ENCODE peak calls at places on chromosomes 16 and 17, in four cellular contexts. One of them, this sample, is unnamed.

GRCh38 chr17:606501-607243 is 108.0 kb downstream of the VPS53 start:
- DNase-seq in AG09309: no peak
- DNase-seq in left ventricle myocardium inferior: no peak
- DNase-seq in AG04450: no peak
- DNase-seq in this sample: no peak

GRCh38 chr16:70676571-70677498 is 9.0 kb downstream of the MTSS2 start:
- DNase-seq in left ventricle myocardium inferior: no peak
- DNase-seq in AG04450: no peak
- DNase-seq in AG09309: no peak
- DNase-seq in this sample: no peak

GRCh38 chr16:24491721-24492120 is 47.6 kb upstream of the RBBP6 start:
- DNase-seq in AG09309: no peak
- DNase-seq in left ventricle myocardium inferior: no peak
- DNase-seq in AG04450: no peak
- DNase-seq in this sample: no peak

GRCh38 chr16:48542020-48542473 is 67.9 kb downstream of the N4BP1 start:
- DNase-seq in AG04450: no peak
- DNase-seq in AG09309: no peak
- DNase-seq in left ventricle myocardium inferior: peak; percentile 55
- DNase-seq in this sample: no peak

GRCh38 chr17:66422181-66422580 is 119.8 kb downstream of the PRKCA start:
- DNase-seq in AG09309: no peak
- DNase-seq in left ventricle myocardium inferior: no peak
- DNase-seq in AG04450: no peak
- DNase-seq in this sample: no peak

GRCh38 chr17:8463089-8463488 is 27.4 kb downstream of the NDEL1 start:
- DNase-seq in left ventricle myocardium inferior: no peak
- DNase-seq in AG04450: no peak
- DNase-seq in AG09309: peak; percentile 93
- DNase-seq in this sample: no peak

GRCh38 chr16:85735225-85735722 is 15.6 kb downstream of the C16orf74 start:
- DNase-seq in left ventricle myocardium inferior: no peak
- DNase-seq in AG04450: no peak
- DNase-seq in AG09309: no peak
- DNase-seq in this sample: no peak

GRCh38 chr16:55184619-55185018 is 139.4 kb upstream of the IRX6 start:
- DNase-seq in AG09309: no peak
- DNase-seq in left ventricle myocardium inferior: no peak
- DNase-seq in AG04450: no peak
- DNase-seq in this sample: no peak

GRCh38 chr16:14042706-14043105 is 28.4 kb upstream of the MRTFB start:
- DNase-seq in AG09309: no peak
- DNase-seq in left ventricle myocardium inferior: no peak
- DNase-seq in AG04450: no peak
- DNase-seq in this sample: no peak

GRCh38 chr17:3335876-3336275 is 37.7 kb upstream of the OR3A1 start:
- DNase-seq in AG09309: no peak
- DNase-seq in left ventricle myocardium inferior: no peak
- DNase-seq in AG04450: no peak
- DNase-seq in this sample: no peak
- TF ChIP-seq CTCF in AG09309: no peak
- TF ChIP-seq CTCF in left ventricle myocardium inferior: peak; percentile 37
- TF ChIP-seq CTCF in AG04450: no peak
- TF ChIP-seq CTCF in this sample: no peak

DNA sequence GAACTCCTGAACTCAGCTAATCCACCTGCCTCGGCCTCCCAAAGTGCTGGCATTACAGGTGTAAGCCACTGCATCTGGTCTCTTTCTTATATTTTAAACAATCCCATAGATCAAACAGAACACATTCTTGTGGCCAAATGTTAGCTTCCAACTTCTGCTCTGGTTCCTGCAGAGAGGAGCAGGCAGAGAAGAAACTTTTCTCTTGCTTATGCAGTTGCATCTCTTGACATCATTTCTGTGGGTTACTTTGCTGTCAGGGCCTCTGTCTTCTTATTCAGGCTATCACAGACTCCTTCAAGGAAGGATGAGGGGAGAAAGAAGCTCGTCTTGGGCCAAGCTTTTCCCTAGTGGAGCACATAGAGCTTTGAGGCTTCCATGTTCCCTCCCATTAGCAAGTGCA is 7.8 kb downstream of the HSD17B2 start:
- DNase-seq in left ventricle myocardium inferior: no peak
- DNase-seq in AG09309: no peak
- DNase-seq in AG04450: no peak
- DNase-seq in this sample: no peak
- H3K4me3 ChIP-seq in left ventricle myocardium inferior: no peak overlapping the region
- H3K4me3 ChIP-seq in AG09309: no peak overlapping the region
- H3K4me3 ChIP-seq in AG04450: no peak overlapping the region
- H3K4me3 ChIP-seq in this sample: no peak overlapping the region

GRCh38 chr17:76000016-76000754 is 470 bp upstream of the CDK3 start:
- DNase-seq in AG04450: no peak
- DNase-seq in AG09309: no peak
- DNase-seq in left ventricle myocardium inferior: no peak
- DNase-seq in this sample: no peak
- TF ChIP-seq CTCF in AG04450: peak; percentile 66
- TF ChIP-seq CTCF in AG09309: peak; percentile 75
- TF ChIP-seq CTCF in left ventricle myocardium inferior: peak; percentile 61
- TF ChIP-seq CTCF in this sample: peak; percentile 86

GRCh38 chr16:88622125-88622524 is 16.2 kb upstream of the IL17C start:
- DNase-seq in AG04450: no peak
- DNase-seq in AG09309: no peak
- DNase-seq in left ventricle myocardium inferior: no peak
- DNase-seq in this sample: no peak

GRCh38 chr16:88618956-88619667 is 19.3 kb upstream of the IL17C start:
- DNase-seq in left ventricle myocardium inferior: no peak
- DNase-seq in AG09309: no peak
- DNase-seq in AG04450: no peak
- DNase-seq in this sample: no peak

GRCh38 chr16:88617268-88618031 is 20.9 kb upstream of the IL17C start:
- DNase-seq in left ventricle myocardium inferior: no peak
- DNase-seq in AG09309: no peak
- DNase-seq in AG04450: no peak
- DNase-seq in this sample: no peak

GRCh38 chr16:88618182-88618955 is 20.0 kb upstream of the IL17C start:
- DNase-seq in AG04450: no peak
- DNase-seq in left ventricle myocardium inferior: no peak
- DNase-seq in AG09309: no peak
- DNase-seq in this sample: no peak

DNA sequence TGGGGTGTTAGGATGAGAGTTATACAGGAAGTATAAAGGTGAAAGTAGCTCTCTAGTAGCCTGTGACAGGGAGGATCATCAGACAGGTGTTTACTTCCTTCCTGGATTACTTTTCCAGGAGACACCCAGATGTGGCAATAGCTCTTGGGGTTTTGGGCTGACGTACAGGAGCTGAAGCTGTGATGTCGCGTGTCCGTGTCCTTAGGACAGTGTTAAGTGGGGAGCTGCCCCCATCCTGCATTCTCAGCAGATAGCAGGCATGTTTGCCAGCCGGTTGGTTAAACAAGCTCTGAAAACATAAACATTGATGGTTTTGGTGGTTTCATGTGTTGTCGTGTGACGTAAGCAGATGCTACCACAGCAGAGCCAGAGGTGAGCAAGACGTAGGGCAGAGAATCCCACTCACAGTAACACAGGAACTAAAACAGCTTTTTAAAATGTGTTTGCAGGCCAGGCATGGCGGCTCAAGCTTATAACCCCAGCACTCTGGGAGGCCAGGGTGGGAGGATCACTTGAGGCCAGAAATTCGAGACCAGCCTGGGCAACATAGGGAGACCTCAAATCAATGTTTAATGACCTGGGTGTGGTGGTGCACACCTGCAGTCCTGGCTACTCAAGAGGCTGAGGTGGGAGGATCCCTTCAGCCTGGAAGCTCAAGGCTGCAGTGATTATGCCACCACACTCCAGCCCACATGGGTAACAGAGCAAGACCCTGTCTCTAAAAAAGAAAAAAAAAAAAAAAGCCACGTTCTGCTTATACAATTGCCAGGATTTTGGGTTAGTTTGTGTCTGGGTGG is 18.3 kb upstream of the IL17C start:
- DNase-seq in AG04450: peak; percentile 89
- DNase-seq in left ventricle myocardium inferior: no peak
- DNase-seq in AG09309: no peak
- DNase-seq in this sample: no peak
- H3K4me3 ChIP-seq in AG04450: no peak overlapping the region
- H3K4me3 ChIP-seq in left ventricle myocardium inferior: no peak overlapping the region
- H3K4me3 ChIP-seq in AG09309: no peak overlapping the region
- H3K4me3 ChIP-seq in this sample: no peak overlapping the region

DNA sequence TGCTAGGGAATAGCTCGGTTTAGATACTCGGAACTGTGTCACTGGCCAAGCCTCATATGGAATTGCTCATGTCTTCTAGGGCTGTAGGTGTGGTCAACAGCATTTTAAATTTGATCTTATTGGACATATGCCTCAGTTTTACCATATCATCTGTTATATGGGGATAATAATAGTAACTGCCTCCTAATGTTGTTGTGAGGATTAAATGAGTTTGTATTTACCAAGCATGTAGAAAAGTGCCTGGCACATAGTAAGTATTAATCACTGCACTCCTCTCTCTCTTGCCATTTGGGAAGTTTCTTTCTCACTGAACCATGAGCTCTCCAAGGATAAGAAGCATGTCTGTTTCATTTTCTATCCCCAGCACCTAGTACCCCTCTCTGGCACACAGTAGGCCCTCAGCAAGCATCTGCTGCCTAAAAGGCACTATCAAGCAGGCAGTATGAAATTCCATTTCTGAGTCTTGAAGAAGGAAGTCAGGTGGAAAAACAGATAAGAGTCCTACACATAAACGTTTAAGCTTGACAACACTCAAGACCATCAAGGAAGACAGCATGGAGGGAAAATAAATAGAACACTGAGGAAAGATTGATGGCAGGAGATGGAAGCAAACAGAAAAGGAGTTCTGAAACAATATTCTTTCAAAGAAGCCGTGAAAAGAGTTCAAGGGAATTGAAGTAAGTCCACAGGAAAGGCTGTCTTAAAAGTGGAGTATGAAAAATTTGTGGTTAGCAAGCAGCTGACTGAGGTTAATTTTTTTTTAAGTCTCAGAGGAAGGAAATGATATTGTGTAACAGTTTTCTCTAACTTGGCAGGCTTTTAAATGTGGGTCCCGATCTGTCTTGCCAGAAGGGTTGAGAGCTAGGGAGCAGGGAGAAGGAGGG is 2.2 kb upstream of the ATP6V0A1 start:
- DNase-seq in left ventricle myocardium inferior: no peak
- DNase-seq in AG04450: no peak
- DNase-seq in AG09309: peak; percentile 49
- DNase-seq in this sample: no peak
- TF ChIP-seq CTCF in left ventricle myocardium inferior: no peak
- TF ChIP-seq CTCF in AG04450: no peak
- TF ChIP-seq CTCF in AG09309: no peak
- TF ChIP-seq CTCF in this sample: no peak